ENCODE peak calls at places on chromosomes 16 and 17, in four cellular contexts. O is IMR-90, Q is H9, P is mesendoderm. I is an unnamed sample.
A peak's percentile ranks its signal among the peaks of the same experiment; 100 is the strongest.

GRCh38 chr17:70947215-70947614 is 777.9 kb downstream of the KCNJ2 start:
- DNase-seq in O (no peak), Q (no peak), P (no peak), I (no peak)

GRCh38 chr16:75252946-75253911 is 1.8 kb upstream of the BCAR1 start:
- DNase-seq in O (peak; percentile 74), Q (peak; percentile 96), P (peak; percentile 99), I (peak; percentile 65)

GRCh38 chr16:2899564-2900072 is 12.1 kb upstream of the FLYWCH1 start:
- DNase-seq in O (no peak), Q (no peak), P (no peak), I (no peak)

GRCh38 chr16:74756203-74756602 is 18.4 kb downstream of the FA2H start:
- DNase-seq in O (no peak), Q (no peak), P (no peak), I (no peak)

GRCh38 chr17:63390090-63390489 is 56.0 kb downstream of the CYB561 start:
- DNase-seq in O (no peak), Q (no peak), P (no peak), I (no peak)

GRCh38 chr16:10296956-10297340 is 88.9 kb upstream of the ATF7IP2 start:
- DNase-seq in O (no peak), Q (no peak), P (no peak), I (no peak)

GRCh38 chr17:60577147-60577925 is 22.7 kb upstream of the PPM1D start:
- DNase-seq in O (peak; percentile 72), Q (peak; percentile 45), P (no peak), I (no peak)

GRCh38 chr17:62757518-62757951 is 50.6 kb downstream of the MARCHF10 start:
- DNase-seq in O (peak; percentile 16), Q (peak; percentile 28), P (no peak), I (no peak)

GRCh38 chr17:82400206-82400605 is 17.9 kb upstream of the HEXD start:
- DNase-seq in O (peak; percentile 5), Q (no peak), P (no peak), I (no peak)

GRCh38 chr17:63634163-63634562 is 11.9 kb downstream of the MAP3K3 start:
- DNase-seq in O (peak; percentile 31), Q (no peak), P (peak; percentile 78), I (no peak)

GRCh38 chr17:1029196-1029911 is 32.4 kb downstream of the TIMM22 start:
- DNase-seq in O (peak; percentile 73), Q (no peak), P (no peak), I (no peak)

GRCh38 chr17:66459811-66460270 is 157.4 kb downstream of the PRKCA start:
- DNase-seq in O (peak; percentile 99), Q (no peak), P (peak; percentile 37), I (no peak)

GRCh38 chr17:43591750-43592562 is 45.8 kb upstream of the ETV4 start:
- DNase-seq in O (peak; percentile 92), Q (no peak), P (peak; percentile 86), I (no peak)

GRCh38 chr16:1103649-1104005 is 7.6 kb upstream of the C1QTNF8 start:
- DNase-seq in O (no peak), Q (no peak), P (no peak), I (no peak)

DNA sequence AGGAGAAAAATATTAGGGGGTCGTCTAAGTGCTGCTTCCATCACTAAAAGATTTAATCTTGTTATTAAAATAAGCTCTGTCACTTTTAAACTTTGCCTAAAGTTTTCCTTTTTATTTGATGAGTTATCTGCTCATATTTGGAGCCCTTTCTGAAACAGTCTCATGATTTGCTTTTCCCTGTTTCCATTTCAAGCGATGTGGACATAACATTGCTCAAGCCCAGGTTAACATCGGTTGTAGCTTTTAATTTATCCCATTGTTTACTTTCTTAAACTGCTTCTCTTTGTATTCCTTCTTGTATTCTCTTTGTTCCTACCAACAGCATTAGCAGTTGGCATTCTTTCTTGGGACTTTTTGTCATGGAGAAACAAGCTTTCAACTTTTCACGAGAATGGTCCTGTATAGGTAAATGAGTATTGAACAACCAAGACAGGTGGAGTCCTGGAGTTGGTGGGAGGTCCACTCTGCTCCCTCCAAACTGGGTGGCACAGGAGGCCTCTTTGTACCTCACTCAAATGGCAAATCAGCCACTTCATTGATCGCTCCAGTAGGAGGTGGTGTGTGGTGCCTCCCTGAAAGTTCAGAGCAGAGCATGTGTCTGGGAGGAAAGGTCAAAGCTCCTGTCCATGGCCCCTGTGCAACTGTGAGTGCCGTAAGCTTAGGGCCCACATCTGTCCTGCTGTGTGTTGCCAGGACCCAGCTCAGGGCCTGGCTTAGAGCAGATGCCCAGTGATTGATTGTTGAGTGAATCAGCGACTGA is 107.0 kb downstream of the CYLD start:
- DNase-seq in O (no peak), Q (no peak), P (no peak), I (no peak)
- H2BK120ac ChIP-seq in O (no peak overlapping the region), Q (no peak overlapping the region), P (no peak overlapping the region), I (peak overlapping the region; percentile 3)

GRCh38 chr16:84105286-84105815 is 11.4 kb downstream of the MBTPS1 start:
- DNase-seq in O (no peak), Q (no peak), P (no peak), I (no peak)
- H3K4ac ChIP-seq in O (no peak overlapping the region), Q (no peak overlapping the region), P (no peak overlapping the region), I (peak overlapping the region; percentile 30)

GRCh38 chr17:9646556-9646905 is 1.2 kb downstream of the USP43 start:
- DNase-seq in O (no peak), Q (no peak), P (peak; percentile 51), I (peak; percentile 5)
- H2BK120ac ChIP-seq in O (no peak overlapping the region), Q (no peak overlapping the region), P (no peak overlapping the region), I (no peak overlapping the region)

DNA sequence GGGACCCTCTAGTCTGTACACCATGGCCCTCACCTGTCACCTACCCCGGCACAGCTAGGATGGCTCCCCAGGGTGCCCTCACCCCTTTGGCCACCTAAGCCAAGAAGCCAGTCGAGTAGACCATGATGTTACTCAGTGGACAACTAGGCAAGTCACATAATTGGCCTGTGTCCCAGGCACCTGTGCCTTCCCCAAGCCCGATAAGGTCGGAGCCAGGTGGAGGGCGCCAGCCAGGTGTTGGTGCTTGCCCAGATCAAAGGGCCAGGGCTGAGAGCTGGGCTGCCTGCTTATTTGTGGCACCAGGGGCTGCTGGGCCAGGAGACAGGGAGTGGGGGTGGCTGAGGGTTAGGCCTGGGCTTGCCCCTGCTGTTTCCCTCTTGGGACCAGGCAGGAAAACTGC is 16.8 kb downstream of the SPNS2 start:
- DNase-seq in O (no peak), Q (no peak), P (no peak), I (no peak)
- H3K4ac ChIP-seq in O (no peak overlapping the region), Q (no peak overlapping the region), P (no peak overlapping the region), I (peak overlapping the region; percentile 72)

I was measured in neuronal stem cell.